ENCODE peak calls at places on chromosomes 12 and 14, in eight cellular contexts. One of them, this sample, is unnamed.

GRCh38 chr12:109153711-109154434 is 37.5 kb downstream of the ACACB start:
- DNase-seq in SK-N-SH: peak; percentile 32
- DNase-seq in PC-3: no peak
- DNase-seq in GM23338: peak; percentile 66
- DNase-seq in CD8-positive, alpha-beta T cell: peak; percentile 51
- DNase-seq in astrocyte: no peak
- DNase-seq in H1: no peak
- DNase-seq in mucosa of descending colon: peak; percentile 42
- DNase-seq in this sample: no peak

GRCh38 chr14:89415139-89415538 is 1.9 kb downstream of the FOXN3 start:
- DNase-seq in astrocyte: no peak
- DNase-seq in mucosa of descending colon: no peak
- DNase-seq in PC-3: no peak
- DNase-seq in GM23338: no peak
- DNase-seq in CD8-positive, alpha-beta T cell: no peak
- DNase-seq in H1: no peak
- DNase-seq in SK-N-SH: no peak
- DNase-seq in this sample: no peak

GRCh38 chr12:125132698-125133400 is 67.6 kb downstream of the AACS start:
- DNase-seq in CD8-positive, alpha-beta T cell: no peak
- DNase-seq in SK-N-SH: no peak
- DNase-seq in H1: no peak
- DNase-seq in astrocyte: peak; percentile 17
- DNase-seq in GM23338: no peak
- DNase-seq in mucosa of descending colon: no peak
- DNase-seq in PC-3: no peak
- DNase-seq in this sample: no peak

GRCh38 chr14:92651106-92651792 is 97.2 kb downstream of the LGMN start:
- DNase-seq in astrocyte: no peak
- DNase-seq in GM23338: no peak
- DNase-seq in SK-N-SH: no peak
- DNase-seq in H1: no peak
- DNase-seq in PC-3: no peak
- DNase-seq in mucosa of descending colon: peak; percentile 46
- DNase-seq in CD8-positive, alpha-beta T cell: peak; percentile 86
- DNase-seq in this sample: no peak

GRCh38 chr12:31803306-31804184 is 74.7 kb upstream of the AMN1 start:
- DNase-seq in H1: no peak
- DNase-seq in CD8-positive, alpha-beta T cell: no peak
- DNase-seq in astrocyte: no peak
- DNase-seq in mucosa of descending colon: no peak
- DNase-seq in PC-3: no peak
- DNase-seq in GM23338: peak; percentile 57
- DNase-seq in SK-N-SH: no peak
- DNase-seq in this sample: no peak

GRCh38 chr12:106429043-106429552 is 71.5 kb downstream of the POLR3B start:
- DNase-seq in SK-N-SH: no peak
- DNase-seq in GM23338: no peak
- DNase-seq in astrocyte: no peak
- DNase-seq in CD8-positive, alpha-beta T cell: no peak
- DNase-seq in H1: no peak
- DNase-seq in mucosa of descending colon: no peak
- DNase-seq in PC-3: no peak
- DNase-seq in this sample: no peak

GRCh38 chr12:3293013-3293412 is 198.0 kb upstream of the PRMT8 start:
- DNase-seq in GM23338: no peak
- DNase-seq in PC-3: no peak
- DNase-seq in astrocyte: no peak
- DNase-seq in CD8-positive, alpha-beta T cell: no peak
- DNase-seq in mucosa of descending colon: no peak
- DNase-seq in SK-N-SH: no peak
- DNase-seq in H1: no peak
- DNase-seq in this sample: no peak

GRCh38 chr12:11836282-11836963 is 186.9 kb downstream of the ETV6 start:
- DNase-seq in H1: no peak
- DNase-seq in GM23338: no peak
- DNase-seq in CD8-positive, alpha-beta T cell: no peak
- DNase-seq in mucosa of descending colon: peak; percentile 54
- DNase-seq in astrocyte: no peak
- DNase-seq in SK-N-SH: no peak
- DNase-seq in PC-3: no peak
- DNase-seq in this sample: no peak

GRCh38 chr14:44609201-44609600 is 102.1 kb upstream of the FSCB start:
- DNase-seq in PC-3: no peak
- DNase-seq in mucosa of descending colon: no peak
- DNase-seq in CD8-positive, alpha-beta T cell: no peak
- DNase-seq in H1: no peak
- DNase-seq in astrocyte: no peak
- DNase-seq in SK-N-SH: no peak
- DNase-seq in GM23338: no peak
- DNase-seq in this sample: no peak

GRCh38 chr14:47278233-47278842 is 397.1 kb downstream of the MDGA2 start:
- DNase-seq in GM23338: peak; percentile 80
- DNase-seq in SK-N-SH: peak; percentile 20
- DNase-seq in astrocyte: peak; percentile 8
- DNase-seq in CD8-positive, alpha-beta T cell: no peak
- DNase-seq in mucosa of descending colon: peak; percentile 37
- DNase-seq in PC-3: peak; percentile 70
- DNase-seq in H1: peak; percentile 54
- DNase-seq in this sample: no peak

GRCh38 chr12:94027561-94027960 is 120.8 kb upstream of the PLXNC1 start:
- DNase-seq in H1: no peak
- DNase-seq in GM23338: no peak
- DNase-seq in SK-N-SH: no peak
- DNase-seq in PC-3: no peak
- DNase-seq in CD8-positive, alpha-beta T cell: no peak
- DNase-seq in astrocyte: no peak
- DNase-seq in mucosa of descending colon: no peak
- DNase-seq in this sample: no peak

GRCh38 chr14:103558071-103558882 is 4.2 kb downstream of the BAG5 start:
- DNase-seq in H1: no peak
- DNase-seq in CD8-positive, alpha-beta T cell: no peak
- DNase-seq in SK-N-SH: no peak
- DNase-seq in GM23338: no peak
- DNase-seq in mucosa of descending colon: no peak
- DNase-seq in astrocyte: peak; percentile 71
- DNase-seq in PC-3: peak; percentile 80
- DNase-seq in this sample: no peak

GRCh38 chr12:8648598-8649205 is 13.9 kb downstream of the MFAP5 start:
- DNase-seq in CD8-positive, alpha-beta T cell: peak; percentile 59
- DNase-seq in PC-3: no peak
- DNase-seq in mucosa of descending colon: no peak
- DNase-seq in SK-N-SH: no peak
- DNase-seq in H1: no peak
- DNase-seq in astrocyte: no peak
- DNase-seq in GM23338: no peak
- DNase-seq in this sample: no peak

GRCh38 chr12:116138781-116139180 is 138.7 kb downstream of the MED13L start:
- DNase-seq in H1: no peak
- DNase-seq in PC-3: no peak
- DNase-seq in GM23338: no peak
- DNase-seq in astrocyte: peak; percentile 79
- DNase-seq in mucosa of descending colon: no peak
- DNase-seq in CD8-positive, alpha-beta T cell: no peak
- DNase-seq in SK-N-SH: no peak
- DNase-seq in this sample: no peak
- H3K4me1 ChIP-seq in H1: peaks cover 10% of the 10 kb centered on the region
- H3K4me1 ChIP-seq in PC-3: peaks cover 51% of the 10 kb centered on the region
- H3K4me1 ChIP-seq in GM23338: peaks cover 27% of the 10 kb centered on the region
- H3K4me1 ChIP-seq in astrocyte: peaks cover 51% of the 10 kb centered on the region
- H3K4me1 ChIP-seq in mucosa of descending colon: peaks cover 23% of the 10 kb centered on the region
- H3K4me1 ChIP-seq in CD8-positive, alpha-beta T cell: peaks cover 16% of the 10 kb centered on the region
- H3K4me1 ChIP-seq in SK-N-SH: peaks cover 59% of the 10 kb centered on the region
- H3K4me1 ChIP-seq in this sample: peaks cover 87% of the 10 kb centered on the region

DNA sequence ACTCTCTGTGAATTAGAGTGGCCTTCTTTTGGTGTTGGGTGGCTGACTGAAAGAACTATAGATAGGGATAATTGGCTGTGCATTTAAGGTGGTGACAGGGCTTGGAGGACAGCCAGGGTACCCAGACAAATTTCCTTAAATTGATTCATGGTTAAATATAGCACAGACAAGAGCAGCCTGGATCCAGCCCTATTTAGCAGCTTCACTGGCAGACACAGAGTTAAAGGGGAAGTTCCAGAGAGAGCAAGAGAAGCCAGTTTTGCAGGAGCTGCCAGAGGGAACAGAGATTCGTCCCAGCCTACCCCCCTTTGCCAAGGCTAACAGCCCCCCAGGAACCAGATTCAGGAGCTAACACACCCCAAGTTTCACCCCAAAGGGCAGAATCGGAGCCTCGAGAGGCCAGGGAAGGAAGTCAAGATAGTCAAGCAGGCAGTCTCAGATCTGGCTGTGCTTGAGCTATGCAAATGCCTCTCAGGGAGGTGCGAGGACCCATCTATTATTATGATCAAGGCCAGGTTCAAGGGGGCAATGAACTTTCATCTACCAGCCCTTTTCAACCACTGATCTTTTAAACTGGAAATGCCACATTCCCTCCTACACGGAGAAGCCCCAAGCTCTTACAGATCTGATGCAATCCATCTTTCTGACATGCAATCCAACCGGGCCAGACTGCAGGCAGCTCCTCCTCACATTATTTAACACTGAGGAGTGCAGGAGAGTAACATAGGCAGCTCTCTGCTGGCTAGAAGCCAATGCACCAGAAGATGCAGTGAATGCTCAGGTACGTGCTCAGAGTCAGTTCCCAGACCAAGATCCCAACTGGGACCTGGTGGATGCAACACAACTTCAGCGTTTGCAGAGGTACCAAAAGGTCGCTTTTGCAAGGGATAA is 58.2 kb downstream of the DHRS2 start:
- DNase-seq in PC-3: no peak
- DNase-seq in mucosa of descending colon: no peak
- DNase-seq in astrocyte: no peak
- DNase-seq in CD8-positive, alpha-beta T cell: no peak
- DNase-seq in H1: no peak
- DNase-seq in GM23338: peak; percentile 75
- DNase-seq in SK-N-SH: no peak
- DNase-seq in this sample: no peak
- H3K4me1 ChIP-seq in PC-3: no peaks in the 10 kb centered on the region
- H3K4me1 ChIP-seq in mucosa of descending colon: no peaks in the 10 kb centered on the region
- H3K4me1 ChIP-seq in astrocyte: no peaks in the 10 kb centered on the region
- H3K4me1 ChIP-seq in CD8-positive, alpha-beta T cell: peaks cover 10% of the 10 kb centered on the region
- H3K4me1 ChIP-seq in H1: peaks cover 11% of the 10 kb centered on the region
- H3K4me1 ChIP-seq in GM23338: peaks cover 31% of the 10 kb centered on the region
- H3K4me1 ChIP-seq in SK-N-SH: no peaks in the 10 kb centered on the region
- H3K4me1 ChIP-seq in this sample: no peaks in the 10 kb centered on the region

GRCh38 chr14:49966971-49967630 is 74.2 kb downstream of the ARF6 start:
- DNase-seq in astrocyte: no peak
- DNase-seq in SK-N-SH: no peak
- DNase-seq in GM23338: no peak
- DNase-seq in H1: no peak
- DNase-seq in PC-3: peak; percentile 77
- DNase-seq in mucosa of descending colon: no peak
- DNase-seq in CD8-positive, alpha-beta T cell: no peak
- DNase-seq in this sample: no peak
- H3K4me1 ChIP-seq in astrocyte: peaks cover 18% of the 10 kb centered on the region
- H3K4me1 ChIP-seq in SK-N-SH: peaks cover 20% of the 10 kb centered on the region
- H3K4me1 ChIP-seq in GM23338: peaks cover 21% of the 10 kb centered on the region
- H3K4me1 ChIP-seq in H1: peaks cover 5% of the 10 kb centered on the region
- H3K4me1 ChIP-seq in PC-3: peaks cover 58% of the 10 kb centered on the region
- H3K4me1 ChIP-seq in mucosa of descending colon: peaks cover 38% of the 10 kb centered on the region
- H3K4me1 ChIP-seq in CD8-positive, alpha-beta T cell: peaks cover 22% of the 10 kb centered on the region
- H3K4me1 ChIP-seq in this sample: no peaks in the 10 kb centered on the region

GRCh38 chr14:56894591-56894991 is 84.3 kb upstream of the OTX2 start:
- DNase-seq in GM23338: peak; percentile 95
- DNase-seq in H1: no peak
- DNase-seq in CD8-positive, alpha-beta T cell: no peak
- DNase-seq in SK-N-SH: no peak
- DNase-seq in PC-3: no peak
- DNase-seq in mucosa of descending colon: no peak
- DNase-seq in astrocyte: no peak
- DNase-seq in this sample: no peak

GRCh38 chr14:56891226-56891625 is 80.9 kb upstream of the OTX2 start:
- DNase-seq in mucosa of descending colon: no peak
- DNase-seq in astrocyte: no peak
- DNase-seq in CD8-positive, alpha-beta T cell: no peak
- DNase-seq in SK-N-SH: no peak
- DNase-seq in H1: no peak
- DNase-seq in GM23338: no peak
- DNase-seq in PC-3: no peak
- DNase-seq in this sample: no peak

GRCh38 chr14:56889705-56890104 is 79.4 kb upstream of the OTX2 start:
- DNase-seq in SK-N-SH: no peak
- DNase-seq in GM23338: no peak
- DNase-seq in H1: no peak
- DNase-seq in mucosa of descending colon: no peak
- DNase-seq in CD8-positive, alpha-beta T cell: no peak
- DNase-seq in PC-3: no peak
- DNase-seq in astrocyte: no peak
- DNase-seq in this sample: no peak

GRCh38 chr14:56895154-56895553 is 84.9 kb upstream of the OTX2 start:
- DNase-seq in astrocyte: no peak
- DNase-seq in H1: no peak
- DNase-seq in SK-N-SH: no peak
- DNase-seq in mucosa of descending colon: no peak
- DNase-seq in GM23338: peak; percentile 41
- DNase-seq in CD8-positive, alpha-beta T cell: no peak
- DNase-seq in PC-3: no peak
- DNase-seq in this sample: no peak

DNA sequence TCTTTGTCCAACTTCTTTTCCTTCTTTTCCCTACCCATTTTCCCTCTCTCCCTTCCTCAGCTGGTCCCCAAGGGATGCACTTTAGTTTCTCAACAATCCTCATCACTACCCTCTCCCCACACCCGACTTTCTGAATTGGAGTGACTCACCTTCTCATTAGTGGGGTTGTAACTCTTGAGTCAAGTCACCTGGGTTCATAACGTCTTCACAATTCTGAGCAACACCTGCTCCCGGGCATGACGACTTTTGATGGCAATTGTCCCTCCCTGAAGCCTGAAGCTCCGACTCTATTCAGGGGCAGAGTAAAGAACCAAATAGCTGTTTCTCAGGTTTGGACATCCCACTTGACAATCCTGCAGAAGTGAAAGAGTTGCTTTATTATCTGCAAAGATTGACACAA is 82.7 kb upstream of the OTX2 start:
- DNase-seq in PC-3: no peak
- DNase-seq in GM23338: no peak
- DNase-seq in CD8-positive, alpha-beta T cell: no peak
- DNase-seq in H1: no peak
- DNase-seq in SK-N-SH: no peak
- DNase-seq in mucosa of descending colon: no peak
- DNase-seq in astrocyte: no peak
- DNase-seq in this sample: no peak
- H3K4me1 ChIP-seq in PC-3: no peaks in the 10 kb centered on the region
- H3K4me1 ChIP-seq in GM23338: peaks cover 55% of the 10 kb centered on the region
- H3K4me1 ChIP-seq in CD8-positive, alpha-beta T cell: no peaks in the 10 kb centered on the region
- H3K4me1 ChIP-seq in H1: peaks cover 33% of the 10 kb centered on the region
- H3K4me1 ChIP-seq in SK-N-SH: no peaks in the 10 kb centered on the region
- H3K4me1 ChIP-seq in mucosa of descending colon: no peaks in the 10 kb centered on the region
- H3K4me1 ChIP-seq in astrocyte: no peaks in the 10 kb centered on the region
- H3K4me1 ChIP-seq in this sample: no peaks in the 10 kb centered on the region

DNA sequence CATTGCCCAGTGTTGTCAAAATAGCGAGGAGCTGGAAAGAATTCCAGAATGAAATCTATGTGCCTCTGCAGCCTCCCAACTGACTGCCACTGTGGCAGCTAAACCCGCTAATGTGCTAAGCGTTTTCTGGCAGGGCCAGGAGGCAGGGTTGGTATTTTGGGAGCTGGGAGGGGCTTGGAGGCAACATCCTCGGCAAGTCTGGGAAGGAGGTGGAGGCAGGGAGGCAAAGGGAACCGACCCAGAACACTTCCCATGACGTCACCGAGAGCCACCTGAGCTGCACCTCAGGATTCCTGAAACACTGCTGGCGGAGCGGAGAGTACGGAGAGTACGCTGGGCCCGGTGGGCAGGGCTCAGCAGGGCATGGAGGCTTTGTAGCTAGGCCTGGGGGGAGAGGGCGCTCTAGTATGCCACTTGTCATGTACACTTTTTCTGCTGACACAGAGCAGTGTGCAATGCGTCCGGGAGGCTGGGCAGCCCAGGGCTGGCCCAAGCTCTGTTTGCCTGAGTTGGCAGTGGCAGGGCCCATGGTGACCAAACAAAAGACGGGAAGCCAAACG is 81.5 kb downstream of the DPF3 start:
- DNase-seq in PC-3: no peak
- DNase-seq in astrocyte: no peak
- DNase-seq in SK-N-SH: no peak
- DNase-seq in CD8-positive, alpha-beta T cell: no peak
- DNase-seq in GM23338: peak; percentile 50
- DNase-seq in H1: no peak
- DNase-seq in mucosa of descending colon: no peak
- DNase-seq in this sample: no peak
- H3K4me1 ChIP-seq in PC-3: peaks cover 5% of the 10 kb centered on the region
- H3K4me1 ChIP-seq in astrocyte: no peaks in the 10 kb centered on the region
- H3K4me1 ChIP-seq in SK-N-SH: no peaks in the 10 kb centered on the region
- H3K4me1 ChIP-seq in CD8-positive, alpha-beta T cell: peaks cover 16% of the 10 kb centered on the region
- H3K4me1 ChIP-seq in GM23338: no peaks in the 10 kb centered on the region
- H3K4me1 ChIP-seq in H1: no peaks in the 10 kb centered on the region
- H3K4me1 ChIP-seq in mucosa of descending colon: no peaks in the 10 kb centered on the region
- H3K4me1 ChIP-seq in this sample: no peaks in the 10 kb centered on the region

This sample was measured in tibial nerve.